ENCODE peak calls at places on chromosomes 6 and 20, in six cellular contexts. X, J, A, L, V and Z are unnamed samples.
A peak's percentile ranks its signal among the peaks of the same experiment; 100 is the strongest.

GRCh38 chr20:18728165-18728866 is 85.3 kb upstream of the SCP2D1 start:
- DNase-seq in X (no peak), J (no peak), A (no peak), L (no peak), V (no peak), Z (no peak)

GRCh38 chr6:168145747-168146596 is 67.0 kb upstream of the FRMD1 start:
- DNase-seq in X (peak; percentile 18), J (no peak), A (no peak), L (no peak), V (no peak), Z (no peak)

GRCh38 chr20:59813126-59813947 is 120.1 kb downstream of the SYCP2 start:
- DNase-seq in X (peak; percentile 8), J (no peak), A (no peak), L (no peak), V (no peak), Z (no peak)

GRCh38 chr6:88135578-88136114 is 30.5 kb downstream of the CNR1 start:
- DNase-seq in X (no peak), J (no peak), A (no peak), L (no peak), V (no peak), Z (no peak)

GRCh38 chr20:11403711-11404110 is 514.0 kb upstream of the BTBD3 start:
- DNase-seq in X (no peak), J (no peak), A (no peak), L (no peak), V (no peak), Z (peak; percentile 18)

GRCh38 chr20:21190866-21191265 is 65.0 kb downstream of the KIZ start:
- DNase-seq in X (no peak), J (no peak), A (no peak), L (no peak), V (no peak), Z (no peak)

GRCh38 chr6:79617521-79617941 is 13.6 kb upstream of the SH3BGRL2 start:
- DNase-seq in X (no peak), J (no peak), A (no peak), L (no peak), V (no peak), Z (no peak)

GRCh38 chr6:160519133-160519532 is 144.9 kb downstream of the LPA start:
- DNase-seq in X (no peak), J (no peak), A (no peak), L (no peak), V (no peak), Z (no peak)

GRCh38 chr6:43964659-43965570 is 162.3 kb downstream of the MRPL14 start:
- DNase-seq in X (no peak), J (no peak), A (no peak), L (no peak), V (no peak), Z (no peak)

GRCh38 chr6:148455674-148456559 is 113.3 kb downstream of the SASH1 start:
- DNase-seq in X (no peak), J (no peak), A (no peak), L (no peak), V (no peak), Z (no peak)

GRCh38 chr6:1068068-1068467 is 243.8 kb upstream of the FOXQ1 start:
- DNase-seq in X (no peak), J (peak; percentile 44), A (no peak), L (no peak), V (no peak), Z (no peak)

GRCh38 chr6:138278326-138278725 is 60.0 kb upstream of the PBOV1 start:
- DNase-seq in X (no peak), J (no peak), A (no peak), L (no peak), V (no peak), Z (peak; percentile 62)

GRCh38 chr6:44073612-44074382 is 53.5 kb downstream of the MRPL14 start:
- DNase-seq in X (peak; percentile 56), J (no peak), A (no peak), L (no peak), V (peak; percentile 35), Z (peak; percentile 65)

GRCh38 chr20:39874049-39874893 is 814.8 kb downstream of the MAFB start:
- DNase-seq in X (peak; percentile 46), J (peak; percentile 90), A (peak; percentile 0), L (no peak), V (peak; percentile 44), Z (peak; percentile 90)

GRCh38 chr6:152423216-152424103 is 213.7 kb downstream of the SYNE1 start:
- DNase-seq in X (no peak), J (no peak), A (no peak), L (no peak), V (no peak), Z (no peak)

GRCh38 chr6:111113731-111114438 is 26.6 kb downstream of the SLC16A10 start:
- DNase-seq in X (no peak), J (peak; percentile 41), A (no peak), L (no peak), V (peak; percentile 33), Z (peak; percentile 58)

GRCh38 chr20:54772931-54773642 is 297.7 kb downstream of the DOK5 start:
- DNase-seq in X (no peak), J (no peak), A (no peak), L (no peak), V (no peak), Z (no peak)

GRCh38 chr6:56938634-56939294 is 16.1 kb upstream of the BEND6 start:
- DNase-seq in X (no peak), J (peak; percentile 99), A (no peak), L (no peak), V (peak; percentile 10), Z (peak; percentile 100)

GRCh38 chr6:91043751-91044150 is 456.9 kb upstream of the MAP3K7 start:
- DNase-seq in X (no peak), J (no peak), A (no peak), L (no peak), V (no peak), Z (no peak)

GRCh38 chr6:155106456-155107107 is 111.5 kb downstream of the TIAM2 start:
- DNase-seq in X (peak; percentile 39), J (no peak), A (no peak), L (no peak), V (peak; percentile 21), Z (no peak)

GRCh38 chr6:43455034-43455747 is at the start of gene DLK2:
- DNase-seq in X (no peak), J (no peak), A (no peak), L (no peak), V (peak; percentile 41), Z (peak; percentile 33)

GRCh38 chr6:155985660-155986138 is 530.1 kb upstream of the NOX3 start:
- DNase-seq in X (no peak), J (no peak), A (no peak), L (peak; percentile 29), V (no peak), Z (no peak)

GRCh38 chr6:157656437-157657005 is 166.5 kb upstream of the SNX9 start:
- DNase-seq in X (no peak), J (peak; percentile 39), A (no peak), L (no peak), V (no peak), Z (peak; percentile 40)

GRCh38 chr20:11200423-11200822 is 526.6 kb upstream of the JAG1 start:
- DNase-seq in X (no peak), J (no peak), A (no peak), L (no peak), V (no peak), Z (no peak)

GRCh38 chr6:125201961-125202729 is 48.6 kb downstream of the TPD52L1 start:
- DNase-seq in X (no peak), J (peak; percentile 76), A (no peak), L (no peak), V (no peak), Z (peak; percentile 79)

GRCh38 chr20:32737371-32738223 is 5.7 kb downstream of the COMMD7 start:
- DNase-seq in X (peak; percentile 68), J (peak; percentile 69), A (peak; percentile 44), L (no peak), V (peak; percentile 31), Z (peak; percentile 78)

GRCh38 chr6:116446399-116446798 is 14.8 kb upstream of the CALHM6 start:
- DNase-seq in X (no peak), J (peak; percentile 31), A (no peak), L (no peak), V (no peak), Z (peak; percentile 65)

GRCh38 chr20:57400821-57401564 is 9.8 kb downstream of the RBM38 start:
- DNase-seq in X (no peak), J (peak; percentile 44), A (no peak), L (no peak), V (peak; percentile 56), Z (no peak)

GRCh38 chr6:79353226-79353625 is 118.7 kb upstream of the HMGN3 start:
- DNase-seq in X (no peak), J (no peak), A (no peak), L (no peak), V (no peak), Z (peak; percentile 65)

GRCh38 chr6:17962436-17963031 is 24.9 kb downstream of the KIF13A start:
- DNase-seq in X (no peak), J (peak; percentile 96), A (no peak), L (no peak), V (no peak), Z (peak; percentile 98)

GRCh38 chr20:2312876-2313275 is 17.1 kb downstream of the TGM3 start:
- DNase-seq in X (no peak), J (no peak), A (no peak), L (no peak), V (no peak), Z (peak; percentile 82)

GRCh38 chr6:134436281-134436815 is 118.4 kb upstream of the SGK1 start:
- DNase-seq in X (peak; percentile 91), J (peak; percentile 94), A (peak; percentile 74), L (no peak), V (peak; percentile 67), Z (peak; percentile 98)

GRCh38 chr6:93787841-93788240 is 368.5 kb upstream of the EPHA7 start:
- DNase-seq in X (no peak), J (peak; percentile 28), A (no peak), L (no peak), V (no peak), Z (peak; percentile 60)

GRCh38 chr20:4508773-4509172 is 212.9 kb upstream of the PRND start:
- DNase-seq in X (no peak), J (peak; percentile 46), A (no peak), L (no peak), V (no peak), Z (no peak)